ENCODE peak calls at places on chromosomes 6 and 20, in four cellular contexts. Y is globus pallidus, U is left cardiac atrium, K is memory B cell. S is an unnamed sample.

GRCh38 chr6:23547851-23548250 is 578.2 kb upstream of the NRSN1 start:
- DNase-seq in Y (peak), U (no peak), K (no peak), S (no peak)

GRCh38 chr20:47489448-47489872 is 12.2 kb upstream of the NCOA3 start:
- DNase-seq in Y (peak), U (peak), K (no peak), S (no peak)

GRCh38 chr6:112879920-112880413 is 532.8 kb downstream of the RFPL4B start:
- DNase-seq in Y (peak), U (no peak), K (no peak), S (peak)

GRCh38 chr6:7216941-7217621 is 95.9 kb downstream of the SSR1 start:
- DNase-seq in Y (no peak), U (peak), K (no peak), S (no peak)

GRCh38 chr6:71457883-71458282 is 169.3 kb downstream of the OGFRL1 start:
- DNase-seq in Y (no peak), U (no peak), K (no peak), S (no peak)

GRCh38 chr20:51554538-51555165 is 12.1 kb upstream of the NFATC2 start:
- DNase-seq in Y (no peak), U (no peak), K (no peak), S (no peak)

GRCh38 chr6:100472674-100473073 is 8.0 kb upstream of the SIM1 start:
- DNase-seq in Y (no peak), U (no peak), K (no peak), S (no peak)

GRCh38 chr20:19310541-19310940 is 98.1 kb downstream of the SLC24A3 start:
- DNase-seq in Y (no peak), U (no peak), K (no peak), S (no peak)

GRCh38 chr20:61959301-61959700 is 106.4 kb downstream of the TAF4 start:
- DNase-seq in Y (no peak), U (no peak), K (no peak), S (no peak)

GRCh38 chr20:61127311-61128044 is 124.6 kb upstream of the CDH4 start:
- DNase-seq in Y (no peak), U (no peak), K (no peak), S (no peak)

GRCh38 chr6:21740719-21741118 is 147.2 kb downstream of the SOX4 start:
- DNase-seq in Y (no peak), U (no peak), K (no peak), S (no peak)

GRCh38 chr20:962223-962622 is 39.9 kb downstream of the RSPO4 start:
- DNase-seq in Y (no peak), U (no peak), K (no peak), S (no peak)

GRCh38 chr20:63134201-63134612 is 81.7 kb downstream of the YTHDF1 start:
- DNase-seq in Y (no peak), U (peak), K (no peak), S (no peak)

GRCh38 chr20:31452575-31452974 is 12.1 kb downstream of the DEFB123 start:
- DNase-seq in Y (no peak), U (no peak), K (no peak), S (no peak)

GRCh38 chr6:147095316-147095715 is 108.9 kb upstream of the STXBP5 start:
- DNase-seq in Y (no peak), U (no peak), K (no peak), S (no peak)

GRCh38 chr6:105034470-105034869 is 77.6 kb downstream of the LIN28B start:
- DNase-seq in Y (no peak), U (no peak), K (no peak), S (no peak)

GRCh38 chr6:164108869-164109769 is 694.6 kb downstream of the QKI start:
- DNase-seq in Y (peak), U (peak), K (no peak), S (no peak)

GRCh38 chr6:37258716-37259115 is 772 bp upstream of the TMEM217 start:
- DNase-seq in Y (no peak), U (no peak), K (no peak), S (no peak)

GRCh38 chr6:170250451-170250850 is 40.4 kb downstream of the DLL1 start:
- DNase-seq in Y (no peak), U (no peak), K (no peak), S (no peak)